ENCODE peak calls at places on chromosome 1, in five cellular contexts. P, D, S, T and M are unnamed samples.

GRCh38 chr1:204075116-204075636 is 2.3 kb downstream of the SOX13 start:
- DNase-seq in S (peak; percentile 28), D (no peak), T (no peak), P (no peak), M (no peak)

GRCh38 chr1:110294308-110294707 is 44.9 kb upstream of the RBM15 start:
- DNase-seq in T (no peak), S (peak; percentile 23), D (no peak), P (no peak), M (no peak)

GRCh38 chr1:216923601-216924000 is 200.4 kb upstream of the ESRRG start:
- DNase-seq in T (no peak), D (no peak), P (no peak), S (peak; percentile 63), M (no peak)

GRCh38 chr1:219174672-219175564 is 1.2 kb downstream of the LYPLAL1 start:
- DNase-seq in D (peak; percentile 15), T (peak; percentile 62), P (no peak), S (peak; percentile 79), M (peak; percentile 11)

GRCh38 chr1:73604739-73605138 is 593.2 kb downstream of the LRRIQ3 start:
- DNase-seq in T (no peak), D (no peak), S (no peak), P (no peak), M (no peak)

GRCh38 chr1:90919900-90920299 is 101.9 kb downstream of the ZNF644 start:
- DNase-seq in P (no peak), S (no peak), T (no peak), D (no peak), M (no peak)

GRCh38 chr1:55363261-55363660 is 148.1 kb upstream of the USP24 start:
- DNase-seq in P (no peak), T (no peak), D (no peak), S (no peak), M (no peak)

GRCh38 chr1:48859429-48859828 is 82.7 kb upstream of the BEND5 start:
- DNase-seq in S (no peak), P (no peak), T (no peak), D (no peak), M (no peak)

GRCh38 chr1:205318231-205318991 is 3.1 kb downstream of the NUAK2 start:
- DNase-seq in S (no peak), D (no peak), T (no peak), P (no peak), M (no peak)

GRCh38 chr1:151832318-151832984 is 849 bp upstream of the RORC start:
- DNase-seq in D (no peak), T (no peak), S (no peak), P (no peak), M (no peak)

GRCh38 chr1:22140681-22141080 is 2.2 kb downstream of the WNT4 start:
- DNase-seq in P (no peak), S (peak; percentile 17), D (no peak), T (no peak), M (no peak)

GRCh38 chr1:20569523-20570098 is 17.2 kb downstream of the FAM43B start:
- DNase-seq in T (no peak), P (no peak), D (no peak), S (no peak), M (no peak)

GRCh38 chr1:233791372-233791703 is 113.1 kb upstream of the SLC35F3 start:
- DNase-seq in P (no peak), S (no peak), T (no peak), D (no peak), M (no peak)

GRCh38 chr1:21938791-21939538 is 1.9 kb upstream of the HSPG2 start:
- DNase-seq in S (peak; percentile 92), P (no peak), D (no peak), T (no peak), M (no peak)

GRCh38 chr1:170662561-170662971 is 1.4 kb upstream of the PRRX1 start:
- DNase-seq in T (no peak), S (no peak), D (no peak), P (no peak), M (no peak)

GRCh38 chr1:115112496-115113375 is 23.4 kb upstream of the TSPAN2 start:
- DNase-seq in D (peak; percentile 26), T (no peak), S (peak; percentile 63), P (no peak), M (no peak)

GRCh38 chr1:27634166-27634981 is 611 bp downstream of the FGR start:
- DNase-seq in D (peak; percentile 25), S (peak; percentile 38), P (no peak), T (no peak), M (no peak)

GRCh38 chr1:200739499-200740290 is 1.0 kb downstream of the CAMSAP2 start:
- DNase-seq in D (no peak), P (no peak), T (no peak), S (peak; percentile 40), M (no peak)

GRCh38 chr1:75053207-75053606 is 81.0 kb upstream of the LHX8 start:
- DNase-seq in D (no peak), P (no peak), T (no peak), S (peak; percentile 50), M (no peak)

GRCh38 chr1:5660141-5660935 is 331.9 kb downstream of the NPHP4 start:
- DNase-seq in D (no peak), T (no peak), S (no peak), P (no peak), M (no peak)

GRCh38 chr1:181251713-181252075 is 163.2 kb downstream of the IER5 start:
- DNase-seq in P (no peak), D (no peak), S (no peak), T (no peak), M (no peak)

GRCh38 chr1:39178541-39179431 is 25.7 kb upstream of the MACF1 start:
- DNase-seq in D (no peak), P (no peak), T (no peak), S (peak; percentile 90), M (no peak)

GRCh38 chr1:202135221-202135721 is 9.3 kb downstream of the ARL8A start:
- DNase-seq in P (peak; percentile 91), D (peak; percentile 42), S (peak; percentile 85), T (no peak), M (peak; percentile 93)

GRCh38 chr1:157494093-157494492 is 58.2 kb downstream of the FCRL5 start:
- DNase-seq in S (no peak), T (no peak), P (no peak), D (no peak), M (no peak)

GRCh38 chr1:29677028-29678024 is 441.0 kb downstream of the PTPRU start:
- DNase-seq in S (no peak), T (no peak), D (no peak), P (no peak), M (no peak)

GRCh38 chr1:191690931-191691330 is 467.3 kb upstream of the RGS18 start:
- DNase-seq in D (no peak), S (no peak), T (no peak), P (no peak), M (no peak)

GRCh38 chr1:114011796-114012195 is 32.5 kb downstream of the OLFML3 start:
- DNase-seq in D (no peak), T (no peak), S (no peak), P (no peak), M (no peak)

GRCh38 chr1:89262643-89263042 is 10.0 kb downstream of the GBP5 start:
- DNase-seq in P (no peak), D (no peak), T (no peak), S (peak; percentile 59), M (no peak)

GRCh38 chr1:110556471-110556807 is 37.5 kb upstream of the KCNA10 start:
- DNase-seq in S (no peak), P (no peak), D (no peak), T (no peak), M (no peak)

GRCh38 chr1:35120458-35121133 is 41.4 kb downstream of the ZMYM1 start:
- DNase-seq in T (no peak), S (peak; percentile 20), D (peak; percentile 3), P (peak; percentile 49), M (peak; percentile 64)

GRCh38 chr1:162327144-162327790 is 49.4 kb downstream of the SPATA46 start:
- DNase-seq in P (no peak), D (no peak), S (peak; percentile 29), T (no peak), M (no peak)

GRCh38 chr1:230575886-230576477 is 66.3 kb upstream of the COG2 start:
- DNase-seq in P (no peak), S (no peak), T (no peak), D (no peak), M (no peak)

GRCh38 chr1:14090531-14090930 is 390.5 kb downstream of the PRDM2 start:
- DNase-seq in S (no peak), P (no peak), D (no peak), T (no peak), M (no peak)

GRCh38 chr1:167483790-167484189 is 34.5 kb downstream of the CD247 start:
- DNase-seq in S (no peak), T (no peak), P (no peak), D (no peak), M (no peak)

GRCh38 chr1:185654199-185654951 is 79.8 kb upstream of the HMCN1 start:
- DNase-seq in S (peak; percentile 87), D (no peak), T (no peak), P (no peak), M (no peak)

GRCh38 chr1:45563843-45564242 is 13.2 kb downstream of the AKR1A1 start:
- DNase-seq in P (no peak), S (no peak), T (no peak), D (no peak), M (peak; percentile 1)

GRCh38 chr1:91714867-91715381 is 171.0 kb downstream of the TGFBR3 start:
- DNase-seq in T (no peak), S (no peak), D (no peak), P (no peak), M (no peak)

GRCh38 chr1:46394872-46395465 is 852 bp downstream of the FAAH start:
- DNase-seq in T (no peak), S (no peak), D (no peak), P (no peak), M (no peak)

GRCh38 chr1:235901461-235901860 is 34.8 kb upstream of the LYST start:
- DNase-seq in D (no peak), P (no peak), S (no peak), T (peak; percentile 67), M (no peak)